ENCODE peak calls at places on chromosomes 4 and X, in four cellular contexts. Z is endothelial cell, O is IMR-90, B is activated B cell treated with CpG ODN at 0.5 μM for 24 hours. X is an unnamed sample.

GRCh38 chrX:51182545-51182944 is 150.1 kb upstream of the NUDT10 start:
- DNase-seq in Z (peak), O (no peak), B (no peak), X (no peak)

GRCh38 chrX:47133493-47133892 is 11.0 kb downstream of the NDUFB11 start:
- DNase-seq in B (no peak), Z (no peak), O (no peak), X (no peak)

GRCh38 chrX:13215729-13216128 is 104.1 kb downstream of the ATXN3L start:
- DNase-seq in B (no peak), O (peak), Z (no peak), X (no peak)

GRCh38 chr4:116233971-116234370 is 851.4 kb downstream of the TRAM1L1 start:
- DNase-seq in Z (no peak), O (no peak), B (no peak), X (no peak)

GRCh38 chr4:1003271-1004070 is 8.0 kb upstream of the FGFRL1 start:
- DNase-seq in B (no peak), O (no peak), Z (no peak), X (no peak)

GRCh38 chr4:183254162-183254561 is 65.9 kb downstream of the CLDN22 start:
- DNase-seq in B (no peak), O (no peak), Z (no peak), X (no peak)

GRCh38 chr4:184826315-184827266 is 823 bp upstream of the ACSL1 start:
- DNase-seq in Z (no peak), B (peak), O (peak), X (no peak)

GRCh38 chrX:11470231-11470630 is 177.0 kb downstream of the AMELX start:
- DNase-seq in Z (no peak), O (peak), B (no peak), X (no peak)

GRCh38 chr4:156968479-156968984 is 3.1 kb downstream of the PDGFC start:
- DNase-seq in Z (peak), O (peak), B (no peak), X (peak)

GRCh38 chrX:124232523-124233201 is 99.8 kb upstream of the TEX13D start:
- DNase-seq in B (no peak), O (no peak), Z (no peak), X (no peak)

GRCh38 chr4:33386761-33387160 is 2666.6 kb downstream of the PCDH7 start:
- DNase-seq in Z (no peak), B (no peak), O (no peak), X (no peak)
- TF ChIP-seq CTCF in Z (no peak), B (no peak), O (no peak), X (no peak)

DNA sequence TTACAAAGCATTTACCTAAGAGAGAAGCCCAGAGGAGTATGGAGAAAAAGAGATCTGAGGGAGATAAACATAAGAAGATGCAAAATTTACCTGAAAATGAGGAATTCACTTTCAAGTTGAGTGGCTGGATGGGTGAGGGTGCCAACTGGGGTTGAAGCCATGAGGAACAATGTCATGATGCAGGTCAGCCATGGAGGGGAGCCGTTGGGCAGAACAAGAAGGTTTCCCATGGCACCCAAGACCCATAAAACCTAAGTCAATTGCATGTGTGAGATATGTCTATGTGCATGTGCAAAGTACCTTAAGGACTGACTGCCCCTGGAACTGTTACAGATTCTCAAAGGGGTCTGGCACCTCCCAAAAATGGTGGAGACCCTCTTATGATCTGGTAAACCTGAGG is 46.6 kb upstream of the PRRG1 start:
- DNase-seq in Z (peak), O (peak), B (no peak), X (no peak)
- TF ChIP-seq CTCF in Z (no peak), O (peak), B (no peak), X (no peak)

DNA sequence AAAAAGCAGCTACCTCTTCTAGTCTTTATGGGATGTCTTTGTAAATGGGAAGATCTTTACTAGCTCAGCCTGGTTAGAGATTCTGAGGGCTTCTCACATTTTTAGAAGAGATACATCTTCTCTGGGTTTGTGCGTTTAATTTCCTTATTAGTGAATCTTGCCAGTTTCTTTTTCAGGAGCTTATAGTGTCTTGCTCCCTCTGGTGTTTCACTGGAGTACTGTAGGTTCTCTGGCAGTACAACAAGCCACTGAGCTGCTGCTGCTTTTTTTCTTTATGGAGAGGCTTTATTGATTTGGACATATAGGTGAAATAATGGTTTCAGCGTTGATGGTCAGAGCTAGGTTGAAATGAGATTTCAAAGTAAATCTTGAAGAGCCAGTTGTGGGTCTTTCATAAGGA is 82.9 kb downstream of the LAS1L start:
- DNase-seq in B (no peak), Z (peak), O (peak), X (no peak)
- TF ChIP-seq CTCF in B (no peak), Z (peak), O (peak), X (peak)

GRCh38 chr4:73311428-73311827 is 52.8 kb upstream of the ANKRD17 start:
- DNase-seq in B (no peak), Z (no peak), O (peak), X (no peak)
- TF ChIP-seq CTCF in B (no peak), Z (peak), O (peak), X (peak)

GRCh38 chrX:40316502-40316901 is 218.7 kb upstream of the BCOR start:
- DNase-seq in B (no peak), Z (no peak), O (no peak), X (no peak)
- TF ChIP-seq CTCF in B (no peak), Z (no peak), O (no peak), X (no peak)

GRCh38 chr4:90030953-90031352 is 96.2 kb upstream of the CCSER1 start:
- DNase-seq in B (no peak), Z (no peak), O (no peak), X (no peak)
- TF ChIP-seq CTCF in B (no peak), Z (no peak), O (no peak), X (peak)

GRCh38 chr4:46354863-46355262 is 35.1 kb downstream of the GABRA2 start:
- DNase-seq in O (no peak), B (no peak), Z (no peak), X (no peak)
- TF ChIP-seq CTCF in O (no peak), B (no peak), Z (no peak), X (no peak)

GRCh38 chr4:49032440-49033161 is 46.5 kb downstream of the CWH43 start:
- DNase-seq in B (no peak), O (peak), Z (no peak), X (no peak)
- TF ChIP-seq CTCF in B (no peak), O (peak), Z (no peak), X (peak)